ENCODE peak calls at places on chromosome 20, in six cellular contexts. V is osteocyte, F is breast epithelium, O is epithelial cell of esophagus, T is tibial nerve, S is body of pancreas. Y is an unnamed sample.

GRCh38 chr20:53941680-53942079 is 128.7 kb downstream of the BCAS1 start:
- DNase-seq in S (no peak), V (no peak), F (no peak), O (no peak), T (no peak), Y (no peak)

GRCh38 chr20:25076731-25077609 is 5.0 kb downstream of the VSX1 start:
- DNase-seq in T (no peak), O (peak; percentile 70), S (peak; percentile 70), F (no peak), V (peak; percentile 69), Y (peak; percentile 39)

GRCh38 chr20:51958636-51959542 is 156.6 kb upstream of the SALL4 start:
- DNase-seq in S (no peak), V (no peak), O (no peak), F (no peak), T (no peak), Y (no peak)

GRCh38 chr20:63394069-63394468 is 32.9 kb upstream of the CHRNA4 start:
- DNase-seq in F (no peak), S (no peak), T (no peak), V (no peak), O (no peak), Y (no peak)

GRCh38 chr20:54063998-54064676 is 6.3 kb downstream of the BCAS1 start:
- DNase-seq in V (no peak), O (no peak), F (no peak), S (no peak), T (no peak), Y (no peak)

GRCh38 chr20:58169441-58169840 is 59.0 kb downstream of the ANKRD60 start:
- DNase-seq in V (no peak), S (no peak), T (no peak), F (no peak), O (no peak), Y (no peak)

GRCh38 chr20:3275966-3276365 is 37.0 kb upstream of the SLC4A11 start:
- DNase-seq in V (no peak), T (no peak), F (no peak), S (no peak), O (no peak), Y (no peak)

GRCh38 chr20:25310921-25311728 is 63.2 kb downstream of the PYGB start:
- DNase-seq in O (peak; percentile 19), T (peak; percentile 5), S (no peak), V (no peak), F (peak; percentile 36), Y (no peak)

GRCh38 chr20:25318471-25319240 is 70.8 kb downstream of the PYGB start:
- DNase-seq in F (no peak), T (no peak), V (no peak), O (no peak), S (peak; percentile 58), Y (no peak)

GRCh38 chr20:8292793-8293192 is 160.7 kb downstream of the PLCB1 start:
- DNase-seq in T (no peak), O (no peak), F (no peak), V (no peak), S (no peak), Y (no peak)

GRCh38 chr20:45508068-45508886 is 7.1 kb downstream of the SPINT3 start:
- DNase-seq in S (no peak), F (no peak), T (no peak), V (peak; percentile 76), O (peak; percentile 21), Y (no peak)

GRCh38 chr20:35013421-35014411 is 58.0 kb downstream of the MYH7B start:
- DNase-seq in V (peak; percentile 8), O (no peak), T (no peak), S (peak; percentile 1), F (no peak), Y (no peak)

GRCh38 chr20:46083101-46083500 is 6.7 kb downstream of the NCOA5 start:
- DNase-seq in F (no peak), O (no peak), T (no peak), S (no peak), V (no peak), Y (no peak)

GRCh38 chr20:62914970-62915457 is 11.3 kb downstream of the DIDO1 start:
- DNase-seq in V (no peak), S (peak; percentile 66), O (peak; percentile 32), F (no peak), T (no peak), Y (no peak)

GRCh38 chr20:49631074-49631716 is 63.3 kb upstream of the PTGIS start:
- DNase-seq in T (no peak), V (no peak), O (no peak), F (no peak), S (no peak), Y (no peak)

GRCh38 chr20:49633023-49633422 is 65.1 kb upstream of the PTGIS start:
- DNase-seq in O (no peak), T (no peak), V (no peak), S (no peak), F (no peak), Y (no peak)

GRCh38 chr20:49631856-49632418 is 64.0 kb upstream of the PTGIS start:
- DNase-seq in F (no peak), T (no peak), S (no peak), V (no peak), O (no peak), Y (no peak)

GRCh38 chr20:49629606-49630005 is 61.7 kb upstream of the PTGIS start:
- DNase-seq in T (no peak), S (no peak), O (no peak), V (no peak), F (no peak), Y (no peak)

GRCh38 chr20:49630396-49630951 is 62.5 kb upstream of the PTGIS start:
- DNase-seq in S (no peak), T (no peak), V (no peak), O (no peak), F (no peak), Y (no peak)
- TF ChIP-seq CTCF in S (no peak), T (no peak), V (no peak), O (no peak), F (no peak), Y (no peak)

DNA sequence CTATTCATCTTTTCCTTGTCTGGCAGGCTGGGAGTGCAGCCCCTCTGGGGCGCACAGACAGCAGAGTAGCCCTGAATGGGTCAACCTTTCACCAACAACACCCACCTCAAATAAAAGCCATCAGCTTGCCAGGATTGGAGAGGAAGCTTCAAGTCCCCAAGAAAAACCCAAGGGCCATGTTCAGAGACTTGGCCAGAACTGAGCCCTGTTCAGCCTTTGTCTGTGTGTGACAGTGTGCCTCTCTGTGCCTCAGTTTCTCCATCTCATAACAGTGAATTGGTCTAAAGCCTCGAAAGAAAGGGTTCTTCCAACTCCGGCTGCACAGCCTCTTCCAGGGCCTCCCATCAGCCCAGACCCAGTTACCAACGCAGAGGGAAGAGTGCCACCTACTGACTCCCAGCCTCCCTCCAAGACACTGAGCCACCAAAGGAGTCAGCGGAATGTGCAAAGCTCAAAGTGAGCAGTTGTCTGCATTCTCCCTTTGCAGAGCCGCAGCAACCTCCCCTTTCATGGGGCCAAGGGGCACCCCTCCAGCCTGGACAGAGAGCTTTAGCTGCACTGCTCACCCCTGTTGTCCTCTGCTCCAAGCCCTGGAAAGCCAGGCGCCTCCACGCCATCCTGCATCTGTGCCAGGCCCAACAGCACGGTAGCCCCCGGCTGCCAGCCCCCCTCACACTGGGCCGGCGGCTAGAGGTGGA is 82.7 kb upstream of the TOP1 start:
- DNase-seq in F (no peak), O (peak; percentile 63), T (peak; percentile 17), S (peak; percentile 42), V (no peak), Y (peak; percentile 51)
- TF ChIP-seq CTCF in F (peak; percentile 51), O (peak; percentile 74), T (peak; percentile 54), S (no peak), V (peak; percentile 71), Y (peak; percentile 87)

GRCh38 chr20:56244259-56244658 is 4.3 kb upstream of the MC3R start:
- DNase-seq in V (no peak), F (no peak), T (no peak), S (no peak), O (no peak), Y (no peak)

GRCh38 chr20:56249244-56249955 is 868 bp downstream of the MC3R start:
- DNase-seq in V (no peak), F (no peak), S (peak; percentile 9), O (peak; percentile 8), T (no peak), Y (peak; percentile 41)

GRCh38 chr20:56245761-56246160 is 2.8 kb upstream of the MC3R start:
- DNase-seq in T (no peak), S (no peak), V (no peak), F (no peak), O (no peak), Y (no peak)

DNA sequence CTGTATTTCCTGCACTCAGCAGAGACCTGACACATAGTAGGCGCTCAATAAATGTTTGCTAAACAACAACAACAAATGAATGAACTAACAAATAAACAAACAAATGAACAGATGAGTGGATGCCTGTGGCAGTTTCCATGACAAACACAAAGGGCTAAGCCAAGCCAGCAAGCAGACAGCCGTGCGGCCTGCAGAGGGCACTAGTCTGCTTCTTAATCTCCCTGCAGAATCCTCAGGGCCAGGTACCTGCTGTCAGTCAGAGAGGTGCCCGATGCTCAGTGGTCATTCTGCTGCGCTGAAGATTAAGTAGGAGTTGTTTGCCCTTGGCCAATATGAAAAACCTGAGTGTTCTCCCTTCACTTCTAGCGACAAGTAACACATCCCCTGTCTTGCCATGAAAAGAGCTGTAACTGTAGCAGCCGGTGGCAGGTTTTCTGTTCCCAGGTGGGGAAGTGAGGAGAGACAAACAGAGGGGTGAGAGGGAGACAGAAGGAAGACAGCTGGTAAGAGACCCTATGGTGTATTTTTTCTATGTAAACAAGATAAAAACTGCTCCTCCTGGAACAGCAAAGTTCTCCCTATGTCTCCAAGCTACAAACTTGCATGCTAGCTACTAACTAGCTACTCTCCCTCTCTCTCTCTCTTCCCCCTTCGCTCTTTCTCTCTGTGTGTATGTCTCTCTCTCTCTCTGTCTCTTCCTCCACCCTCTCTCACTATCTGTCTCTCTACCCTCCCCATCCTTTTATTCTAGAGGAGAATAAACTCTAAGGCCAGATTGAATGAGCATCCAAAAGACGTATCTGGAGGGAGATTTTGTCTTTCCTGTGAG is at the start of gene MC3R:
- DNase-seq in S (peak; percentile 73), V (no peak), O (peak; percentile 71), T (no peak), F (peak; percentile 60), Y (peak; percentile 61)
- TF ChIP-seq CTCF in S (peak; percentile 71), V (peak; percentile 63), O (peak; percentile 92), T (peak; percentile 32), F (peak; percentile 49), Y (peak; percentile 91)

GRCh38 chr20:1280421-1281102 is 14.5 kb downstream of the SNPH start:
- DNase-seq in V (peak; percentile 57), S (no peak), O (no peak), T (no peak), F (no peak), Y (no peak)

GRCh38 chr20:1277529-1278322 is 11.6 kb downstream of the SNPH start:
- DNase-seq in V (peak; percentile 34), F (no peak), T (no peak), S (no peak), O (no peak), Y (no peak)

GRCh38 chr20:1278323-1278660 is 12.2 kb downstream of the SNPH start:
- DNase-seq in V (no peak), O (no peak), T (no peak), S (no peak), F (no peak), Y (no peak)

GRCh38 chr20:1281279-1282057 is 15.4 kb downstream of the SNPH start:
- DNase-seq in F (no peak), T (no peak), V (peak; percentile 69), O (no peak), S (peak; percentile 45), Y (no peak)

DNA sequence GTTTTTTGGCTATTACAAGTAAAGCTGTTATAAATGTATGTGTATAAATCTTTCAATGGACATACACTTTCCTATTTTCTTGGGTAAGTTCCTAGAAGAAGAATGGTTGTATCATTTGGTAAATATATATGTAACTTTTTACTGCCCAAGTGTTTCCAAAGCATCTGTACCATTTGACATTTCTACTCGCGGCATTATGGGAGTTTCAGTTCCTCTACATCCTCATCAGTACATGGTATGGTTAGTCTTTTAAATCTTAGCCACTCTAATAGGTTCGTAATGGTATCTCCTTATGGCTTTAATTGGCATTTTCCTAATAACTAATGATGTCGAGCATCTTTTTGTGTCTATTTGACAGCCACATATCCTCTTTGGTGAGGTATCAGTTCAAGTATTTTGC is 12.9 kb downstream of the SNPH start:
- DNase-seq in S (no peak), T (no peak), O (no peak), F (no peak), V (no peak), Y (no peak)
- TF ChIP-seq CTCF in S (no peak), T (no peak), O (no peak), F (no peak), V (no peak), Y (no peak)

Y was measured in WERI-Rb-1.